ENCODE peak calls at places on chromosomes 11 and 22, in six cellular contexts. T is T-helper 17 cell; F is foreskin keratinocyte; D is stimulated activated naive CD8-positive, alpha-beta T cell treated with anti-CD3 and anti-CD28 coated beads, Interleukin-15, amount 100 ng/mL, for 72 hours; U is A549; M is esophagus mucosa. P is an unnamed sample.
A peak's percentile ranks its signal among the peaks of the same experiment; 100 is the strongest.

GRCh38 chr22:37708580-37709444 is 12.0 kb downstream of the TRIOBP start:
- ATAC-seq in T (no peak), F (no peak), D (no peak), U (no peak), M (no peak), P (peak; percentile 50)

GRCh38 chr11:125083312-125084056 is 20.4 kb downstream of the SLC37A2 start:
- ATAC-seq in T (no peak), F (no peak), D (no peak), U (no peak), M (no peak), P (no peak)

GRCh38 chr22:48357196-48357595 is 1470.5 kb downstream of the BRD1 start:
- ATAC-seq in T (no peak), F (no peak), D (no peak), U (no peak), M (no peak), P (no peak)

GRCh38 chr11:78733031-78733430 is 158.4 kb upstream of the NARS2 start:
- ATAC-seq in T (no peak), F (no peak), D (no peak), U (no peak), M (peak; percentile 87), P (no peak)

GRCh38 chr11:67613960-67614715 is 7.4 kb downstream of the NDUFV1 start:
- ATAC-seq in T (peak; percentile 96), F (peak; percentile 79), D (peak; percentile 85), U (peak; percentile 55), M (peak; percentile 62), P (peak; percentile 59)

GRCh38 chr22:44047891-44048301 is 23.8 kb downstream of the PARVB start:
- ATAC-seq in T (no peak), F (no peak), D (no peak), U (no peak), M (peak; percentile 7), P (no peak)

GRCh38 chr22:26835929-26836528 is 178.6 kb downstream of the MIAT start:
- ATAC-seq in T (no peak), F (peak; percentile 57), D (peak; percentile 60), U (peak; percentile 76), M (peak; percentile 62), P (no peak)

GRCh38 chr22:23750744-23751440 is at the start of gene ZNF70:
- ATAC-seq in T (peak; percentile 98), F (peak; percentile 97), D (peak; percentile 99), U (peak; percentile 88), M (peak; percentile 90), P (peak; percentile 98)